ENCODE peak calls at places on chromosomes 12 and 14, in five cellular contexts. V, X, R, Q and P are unnamed samples.

GRCh38 chr14:96587823-96588385 is 85.7 kb downstream of the PAPOLA start:
- DNase-seq in V (no peak), X (peak; percentile 31), R (no peak), Q (no peak), P (no peak)

GRCh38 chr12:94561943-94562411 is 88.4 kb downstream of the TMCC3 start:
- DNase-seq in V (peak; percentile 61), X (no peak), R (peak; percentile 59), Q (no peak), P (no peak)

GRCh38 chr12:54750-55535 is 11.6 kb upstream of the IQSEC3 start:
- DNase-seq in V (no peak), X (peak; percentile 72), R (no peak), Q (no peak), P (no peak)

GRCh38 chr12:52125499-52125900 is 46.0 kb downstream of the SMIM41 start:
- DNase-seq in V (no peak), X (peak; percentile 59), R (no peak), Q (no peak), P (peak; percentile 52)

GRCh38 chr12:107921062-107921461 is 146.6 kb downstream of the ASCL4 start:
- DNase-seq in V (no peak), X (no peak), R (no peak), Q (no peak), P (no peak)

GRCh38 chr12:92470608-92471021 is 232.2 kb upstream of the PLEKHG7 start:
- DNase-seq in V (no peak), X (no peak), R (no peak), Q (no peak), P (no peak)

GRCh38 chr14:63877594-63877993 is 24.8 kb downstream of the SYNE2 start:
- DNase-seq in V (no peak), X (no peak), R (no peak), Q (no peak), P (no peak)

GRCh38 chr14:40218282-40218941 is 786.2 kb upstream of the FBXO33 start:
- DNase-seq in V (no peak), X (no peak), R (no peak), Q (no peak), P (no peak)

GRCh38 chr12:110256780-110257431 is 24.1 kb upstream of the ATP2A2 start:
- DNase-seq in V (peak; percentile 57), X (no peak), R (peak; percentile 53), Q (no peak), P (no peak)

GRCh38 chr12:67789266-67789665 is 140.7 kb downstream of the DYRK2 start:
- DNase-seq in V (no peak), X (no peak), R (no peak), Q (no peak), P (no peak)

GRCh38 chr12:57840701-57841100 is 5.8 kb downstream of the CTDSP2 start:
- DNase-seq in V (no peak), X (no peak), R (no peak), Q (peak; percentile 54), P (peak; percentile 22)

GRCh38 chr12:117857632-117858274 is 111.0 kb downstream of the KSR2 start:
- DNase-seq in V (no peak), X (no peak), R (peak; percentile 73), Q (peak; percentile 68), P (peak; percentile 67)

GRCh38 chr14:89182326-89182725 is 234.7 kb downstream of the FOXN3 start:
- DNase-seq in V (no peak), X (no peak), R (no peak), Q (no peak), P (no peak)

GRCh38 chr14:72907327-72907826 is 13.5 kb upstream of the DPF3 start:
- DNase-seq in V (no peak), X (no peak), R (no peak), Q (no peak), P (peak; percentile 53)

GRCh38 chr12:339557-340195 is 49.4 kb downstream of the KDM5A start:
- DNase-seq in V (no peak), X (no peak), R (no peak), Q (no peak), P (no peak)

GRCh38 chr12:117847371-117847770 is 121.4 kb downstream of the KSR2 start:
- DNase-seq in V (no peak), X (no peak), R (no peak), Q (no peak), P (no peak)

GRCh38 chr12:15698377-15698867 is 90.8 kb downstream of the EPS8 start:
- DNase-seq in V (no peak), X (no peak), R (no peak), Q (no peak), P (no peak)

GRCh38 chr12:49667319-49668090 is 39.7 kb downstream of the FMNL3 start:
- DNase-seq in V (no peak), X (no peak), R (no peak), Q (peak; percentile 40), P (no peak)

GRCh38 chr12:49664167-49664566 is 40.8 kb downstream of the PRPF40B start:
- DNase-seq in V (no peak), X (peak; percentile 35), R (no peak), Q (no peak), P (no peak)

GRCh38 chr12:49664591-49665146 is 41.3 kb downstream of the PRPF40B start:
- DNase-seq in V (no peak), X (peak; percentile 57), R (no peak), Q (no peak), P (no peak)

GRCh38 chr12:49666176-49666575 is 41.0 kb downstream of the FMNL3 start:
- DNase-seq in V (no peak), X (no peak), R (no peak), Q (no peak), P (no peak)

DNA sequence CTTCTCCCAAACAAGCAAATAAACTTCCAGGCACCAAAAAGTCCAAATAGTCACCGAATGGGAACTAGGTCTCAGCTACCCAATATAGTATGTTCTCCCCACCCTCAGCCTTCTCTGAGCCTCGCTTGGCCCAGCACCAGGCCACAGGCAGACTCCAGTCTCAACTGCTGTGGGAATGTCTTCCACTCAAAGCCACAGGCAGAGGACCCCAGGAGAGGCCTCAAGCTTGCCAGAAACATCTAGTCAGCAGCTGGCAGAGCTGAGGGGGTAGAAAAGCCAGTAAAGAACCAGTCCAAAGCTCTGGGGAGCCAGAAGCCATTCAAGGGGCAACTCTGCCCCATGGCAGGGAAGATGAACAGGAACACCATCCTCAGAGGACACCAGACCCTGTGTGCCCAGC is 41.8 kb downstream of the FMNL3 start:
- DNase-seq in V (no peak), X (peak; percentile 47), R (no peak), Q (no peak), P (no peak)
- H3K4me1 ChIP-seq in V (peaks cover 71% of the 10 kb centered on the region), X (peaks cover 100% of the 10 kb centered on the region), R (peaks cover 47% of the 10 kb centered on the region), Q (peaks cover 35% of the 10 kb centered on the region), P (no peaks in the 10 kb centered on the region)

GRCh38 chr12:14564336-14564959 is 3.2 kb downstream of the PLBD1 start:
- DNase-seq in V (no peak), X (no peak), R (no peak), Q (no peak), P (no peak)

GRCh38 chr12:14561677-14562076 is 6.0 kb downstream of the PLBD1 start:
- DNase-seq in V (no peak), X (no peak), R (peak; percentile 51), Q (no peak), P (no peak)

GRCh38 chr12:14560904-14561574 is 6.6 kb downstream of the PLBD1 start:
- DNase-seq in V (no peak), X (no peak), R (peak; percentile 57), Q (no peak), P (no peak)

GRCh38 chr12:14567311-14568195 is at the start of gene PLBD1:
- DNase-seq in V (peak; percentile 81), X (peak; percentile 90), R (peak; percentile 72), Q (peak; percentile 30), P (no peak)

GRCh38 chr12:14563051-14563450 is 4.6 kb downstream of the PLBD1 start:
- DNase-seq in V (no peak), X (no peak), R (no peak), Q (no peak), P (no peak)
- H3K4me1 ChIP-seq in V (peaks cover 60% of the 10 kb centered on the region), X (peaks cover 80% of the 10 kb centered on the region), R (peaks cover 10% of the 10 kb centered on the region), Q (peaks cover 12% of the 10 kb centered on the region), P (no peaks in the 10 kb centered on the region)

DNA sequence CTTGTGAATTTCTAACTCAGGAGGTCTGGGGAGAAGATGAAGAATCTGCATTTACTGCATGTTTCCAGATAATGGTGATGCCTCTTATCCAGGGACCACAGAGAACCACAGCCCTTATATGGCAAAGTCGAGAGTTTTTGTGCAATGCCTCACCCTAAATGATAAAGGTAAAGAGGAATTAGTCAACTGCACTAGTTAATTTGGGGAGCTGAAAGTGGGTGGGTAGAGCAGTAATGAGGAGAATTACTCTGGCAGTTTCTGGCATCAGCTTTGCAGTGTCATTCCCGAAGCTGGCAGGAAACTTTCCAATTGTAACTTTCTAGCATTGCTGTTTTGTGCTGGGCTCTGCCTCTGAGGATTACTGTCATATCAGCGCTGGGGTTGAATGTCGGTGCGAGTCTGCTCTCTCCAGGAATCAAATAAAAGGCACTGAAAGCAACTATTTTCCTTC is 10.3 kb downstream of the EGLN3 start:
- DNase-seq in V (no peak), X (no peak), R (no peak), Q (no peak), P (peak; percentile 59)
- H3K4me1 ChIP-seq in V (peaks cover 76% of the 10 kb centered on the region), X (no peaks in the 10 kb centered on the region), R (no peaks in the 10 kb centered on the region), Q (peaks cover 7% of the 10 kb centered on the region), P (peaks cover 70% of the 10 kb centered on the region)

DNA sequence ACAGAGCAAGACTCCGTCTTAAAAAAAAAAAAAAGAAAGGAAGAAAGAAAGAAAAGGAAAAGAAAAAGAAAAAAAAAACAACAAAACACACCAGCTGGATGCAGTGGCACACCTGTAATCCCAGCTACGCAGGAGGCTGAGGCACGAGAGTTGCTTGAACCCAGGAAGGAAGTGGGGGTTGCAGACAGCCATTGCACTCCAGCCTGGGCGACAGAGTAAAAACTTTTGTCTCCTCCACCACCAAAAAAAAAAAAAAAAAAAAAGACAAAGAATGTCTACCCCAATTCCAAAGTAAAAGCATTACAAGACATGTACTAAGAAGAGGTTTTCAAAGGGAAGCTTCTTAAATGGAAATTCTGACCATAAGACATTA is 53.4 kb downstream of the HNRNPC start:
- DNase-seq in V (no peak), X (no peak), R (no peak), Q (no peak), P (no peak)
- H3K4me1 ChIP-seq in V (peaks cover 47% of the 10 kb centered on the region), X (peaks cover 91% of the 10 kb centered on the region), R (no peaks in the 10 kb centered on the region), Q (peaks cover 50% of the 10 kb centered on the region), P (peaks cover 22% of the 10 kb centered on the region)